ENCODE peak calls at places on chromosomes 2 and 18, in eight cellular contexts. F is chondrocyte, G is HCT116, R is mammary epithelial cell, S is omental fat pad, Q is cardiac fibroblast, T is type B pancreatic cell, J is A549. A is an unnamed sample.

GRCh38 chr18:74310411-74310810 is 5.2 kb upstream of the C18orf63 start:
- DNase-seq in F (no peak), G (no peak), R (peak; percentile 65), S (no peak), Q (peak; percentile 60), T (no peak), J (peak; percentile 60), A (peak; percentile 20)

GRCh38 chr2:191869178-191869577 is 22.3 kb upstream of the CAVIN2 start:
- DNase-seq in F (no peak), G (peak; percentile 57), R (no peak), S (no peak), Q (peak; percentile 31), T (no peak), J (peak; percentile 75), A (peak; percentile 10)

GRCh38 chr2:19872302-19872701 is 29.5 kb downstream of the TTC32 start:
- DNase-seq in F (no peak), G (no peak), R (no peak), S (no peak), Q (no peak), T (no peak), J (no peak), A (no peak)

GRCh38 chr2:212953170-212953920 is 198.1 kb downstream of the IKZF2 start:
- DNase-seq in F (no peak), G (no peak), R (no peak), S (no peak), Q (no peak), T (no peak), J (no peak), A (no peak)

GRCh38 chr2:237704476-237705224 is 77.3 kb downstream of the LRRFIP1 start:
- DNase-seq in F (no peak), G (no peak), R (peak; percentile 57), S (no peak), Q (peak; percentile 64), T (no peak), J (no peak), A (no peak)

GRCh38 chr2:62074233-62074632 is 121.7 kb upstream of the B3GNT2 start:
- DNase-seq in F (no peak), G (no peak), R (no peak), S (no peak), Q (no peak), T (no peak), J (no peak), A (no peak)

GRCh38 chr18:7593194-7593819 is 26.2 kb downstream of the PTPRM start:
- DNase-seq in F (no peak), G (no peak), R (no peak), S (no peak), Q (no peak), T (no peak), J (no peak), A (no peak)

GRCh38 chr2:45683292-45683691 is 31.8 kb downstream of the PRKCE start:
- DNase-seq in F (no peak), G (no peak), R (no peak), S (no peak), Q (no peak), T (no peak), J (no peak), A (no peak)

GRCh38 chr18:48905541-48905940 is 45.2 kb downstream of the SMAD7 start:
- DNase-seq in F (no peak), G (no peak), R (peak; percentile 61), S (no peak), Q (no peak), T (no peak), J (no peak), A (no peak)

GRCh38 chr18:9474983-9475642 is at the start of gene RALBP1:
- DNase-seq in F (peak; percentile 100), G (peak; percentile 98), R (peak; percentile 100), S (peak; percentile 92), Q (peak; percentile 100), T (peak; percentile 100), J (peak; percentile 98), A (peak; percentile 99)
- TF ChIP-seq CTCF in F (peak; percentile 72), G (no peak), R (no peak), S (no peak), Q (peak; percentile 2), T (no peak), J (peak; percentile 16), A (no peak)

DNA sequence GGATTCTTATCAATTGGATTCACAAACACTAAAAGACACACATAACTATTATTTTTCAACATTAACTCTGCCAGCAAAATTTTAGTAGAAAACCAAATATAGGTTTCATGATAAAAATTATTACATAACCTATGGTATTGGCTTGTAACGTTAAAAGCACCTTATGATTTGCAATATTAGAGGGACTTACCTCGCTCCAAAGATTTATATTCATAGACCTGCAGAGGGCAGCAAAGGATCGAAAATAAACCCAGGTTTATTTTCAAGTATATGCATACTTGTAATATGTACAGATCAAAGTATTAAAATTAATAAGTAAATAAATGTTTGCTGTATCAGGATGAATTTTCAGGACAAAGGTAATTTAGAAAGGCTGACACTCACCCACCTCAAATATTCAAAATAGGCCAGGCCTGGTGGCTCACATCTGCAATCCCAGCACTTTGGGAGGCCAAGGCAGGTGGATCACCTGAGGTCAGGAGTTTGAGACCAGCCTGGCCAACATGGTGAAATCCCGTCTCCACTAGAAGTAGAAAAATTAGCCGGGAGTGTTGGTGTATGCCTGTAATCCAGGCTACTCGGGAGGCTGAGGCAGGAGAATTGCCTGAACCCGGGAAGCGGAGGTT is 45.3 kb downstream of the LRPPRC start:
- DNase-seq in F (no peak), G (peak; percentile 35), R (peak; percentile 19), S (no peak), Q (peak; percentile 58), T (no peak), J (peak; percentile 69), A (peak; percentile 4)
- TF ChIP-seq CTCF in F (peak; percentile 80), G (peak; percentile 25), R (peak; percentile 35), S (no peak), Q (peak; percentile 26), T (peak; percentile 69), J (peak; percentile 65), A (peak; percentile 39)

GRCh38 chr2:27664245-27664574 is 521 bp downstream of the SLC4A1AP start:
- DNase-seq in F (no peak), G (no peak), R (no peak), S (no peak), Q (no peak), T (no peak), J (no peak), A (no peak)

GRCh38 chr2:27663160-27663462 is 303 bp downstream of the SUPT7L start:
- DNase-seq in F (no peak), G (no peak), R (no peak), S (no peak), Q (no peak), T (no peak), J (no peak), A (no peak)

GRCh38 chr2:27661371-27661770 is 2.0 kb downstream of the SUPT7L start:
- DNase-seq in F (no peak), G (no peak), R (no peak), S (no peak), Q (no peak), T (no peak), J (no peak), A (no peak)

GRCh38 chr2:27664622-27665363 is 1.1 kb downstream of the SLC4A1AP start:
- DNase-seq in F (no peak), G (no peak), R (no peak), S (no peak), Q (no peak), T (no peak), J (no peak), A (no peak)

DNA sequence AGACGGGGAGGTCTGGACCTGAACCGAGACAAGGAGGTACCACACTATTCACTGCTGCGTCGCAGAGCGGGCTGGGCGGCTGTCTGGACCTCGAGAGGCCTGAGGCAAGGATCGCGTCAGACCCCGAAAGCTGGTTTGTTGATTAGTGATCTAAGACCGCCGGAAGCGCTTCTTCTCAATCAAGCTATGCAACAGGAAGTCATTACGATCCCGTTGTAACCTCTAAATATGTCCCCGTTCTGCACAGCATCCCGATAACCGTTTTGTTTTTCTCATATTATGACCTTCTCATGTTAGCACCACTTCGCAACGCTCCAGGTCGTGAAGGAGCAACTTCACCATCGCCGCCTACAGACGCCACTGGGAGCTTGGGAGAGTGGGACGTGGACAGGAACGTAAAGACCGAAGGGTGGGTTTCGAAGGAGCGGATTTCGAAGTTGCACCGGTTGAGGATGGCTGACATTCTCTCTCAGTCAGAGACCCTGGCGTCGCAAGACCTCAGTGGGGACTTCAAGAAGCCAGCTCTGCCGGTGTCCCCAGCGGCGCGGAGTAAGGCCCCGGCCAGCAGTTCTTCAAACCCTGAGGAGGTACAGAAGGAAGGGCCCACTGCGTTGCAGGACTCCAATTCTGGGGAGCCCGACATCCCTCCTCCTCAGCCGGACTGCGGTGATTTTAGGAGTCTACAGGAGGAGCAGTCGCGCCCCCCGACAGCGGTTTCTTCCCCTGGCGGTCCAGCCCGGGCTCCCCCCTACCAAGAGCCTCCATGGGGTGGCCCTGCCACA is at the start of the genes SLC4A1AP and SUPT7L:
- DNase-seq in F (no peak), G (peak; percentile 85), R (peak; percentile 85), S (peak; percentile 29), Q (peak; percentile 90), T (peak; percentile 78), J (peak; percentile 93), A (peak; percentile 81)
- TF ChIP-seq CTCF in F (peak; percentile 51), G (no peak), R (no peak), S (no peak), Q (peak; percentile 4), T (no peak), J (peak; percentile 4), A (no peak)

GRCh38 chr2:164675027-164675426 is 53.7 kb upstream of the GRB14 start:
- DNase-seq in F (no peak), G (no peak), R (no peak), S (no peak), Q (no peak), T (no peak), J (peak; percentile 9), A (no peak)
- TF ChIP-seq CTCF in F (no peak), G (no peak), R (no peak), S (no peak), Q (no peak), T (no peak), J (no peak), A (no peak)

DNA sequence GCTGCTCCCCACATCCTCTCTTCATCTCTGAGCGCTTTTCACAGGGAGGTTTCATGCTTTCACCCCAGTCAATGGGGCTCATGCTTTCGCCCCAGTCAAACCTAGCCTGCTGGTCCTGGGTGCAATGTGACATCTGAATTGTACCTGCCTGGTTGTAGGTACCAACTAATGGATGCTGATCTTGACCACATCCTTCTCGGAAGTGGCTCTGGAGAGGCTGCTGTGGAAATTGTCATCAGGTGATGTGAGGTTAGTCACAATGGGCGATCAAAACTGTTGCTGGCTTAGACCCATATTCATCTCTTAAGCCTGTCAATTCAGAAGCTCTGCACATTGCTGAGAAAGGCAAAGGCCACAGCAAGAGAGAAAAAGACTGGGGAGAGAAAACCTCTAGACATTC is 32.7 kb upstream of the ALKAL2 start:
- DNase-seq in F (no peak), G (no peak), R (no peak), S (no peak), Q (no peak), T (no peak), J (no peak), A (no peak)
- TF ChIP-seq CTCF in F (no peak), G (no peak), R (no peak), S (no peak), Q (no peak), T (no peak), J (no peak), A (no peak)